ENCODE peak calls at places on chromosomes 3 and 15, in nine cellular contexts. G, B, P, X, N, O, Z, K and A are unnamed samples.

GRCh38 chr3:158522737-158523136 is 48.3 kb upstream of the MLF1 start:
- DNase-seq in N (no peak), X (no peak), G (no peak), K (no peak), O (no peak), B (no peak), Z (no peak), P (no peak), A (no peak)

GRCh38 chr3:152650177-152650576 is 184.8 kb upstream of the P2RY1 start:
- DNase-seq in X (no peak), K (no peak), N (no peak), P (no peak), G (no peak), B (no peak), Z (no peak), O (peak; percentile 86), A (no peak)

GRCh38 chr3:79297242-79297641 is 470.6 kb downstream of the ROBO1 start:
- DNase-seq in N (peak; percentile 19), O (no peak), B (no peak), X (no peak), P (no peak), G (no peak), Z (no peak), K (no peak), A (no peak)

GRCh38 chr15:57057134-57057930 is 138.9 kb downstream of the TCF12 start:
- DNase-seq in Z (no peak), P (no peak), N (no peak), G (no peak), K (no peak), O (no peak), B (no peak), X (no peak), A (no peak)

GRCh38 chr15:92651877-92652575 is 3.5 kb downstream of the FAM174B start:
- DNase-seq in K (no peak), G (no peak), X (no peak), B (no peak), N (no peak), Z (no peak), P (no peak), O (no peak), A (no peak)

GRCh38 chr3:51830345-51830744 is 31.1 kb upstream of the IQCF2 start:
- DNase-seq in G (no peak), P (no peak), O (no peak), Z (no peak), B (no peak), X (no peak), N (no peak), K (no peak), A (no peak)

GRCh38 chr3:167936010-167936409 is 159.7 kb downstream of the GOLIM4 start:
- DNase-seq in B (no peak), N (no peak), X (peak; percentile 28), P (no peak), O (no peak), Z (no peak), K (no peak), G (no peak), A (no peak)

GRCh38 chr15:68277131-68277604 is 377 bp upstream of the FEM1B start:
- DNase-seq in B (no peak), K (no peak), P (no peak), N (no peak), X (no peak), Z (no peak), G (peak; percentile 70), O (peak; percentile 56), A (peak; percentile 42)

GRCh38 chr3:28287046-28287445 is 45.6 kb downstream of the CMC1 start:
- DNase-seq in N (no peak), X (no peak), Z (no peak), K (no peak), P (no peak), O (no peak), G (no peak), B (no peak), A (no peak)

GRCh38 chr15:90306560-90306959 is 41.1 kb downstream of the NGRN start:
- DNase-seq in B (no peak), P (no peak), X (no peak), G (no peak), Z (peak; percentile 63), K (no peak), N (no peak), O (no peak), A (no peak)

GRCh38 chr3:30426319-30426993 is 179.9 kb upstream of the TGFBR2 start:
- DNase-seq in X (peak; percentile 69), G (no peak), Z (no peak), K (no peak), N (no peak), B (no peak), P (no peak), O (no peak), A (peak; percentile 90)

GRCh38 chr3:43096761-43097160 is 9.1 kb downstream of the POMGNT2 start:
- DNase-seq in P (no peak), B (no peak), N (no peak), Z (no peak), O (no peak), G (no peak), X (no peak), K (no peak), A (no peak)

GRCh38 chr15:63071288-63071909 is 28.9 kb downstream of the TPM1 start:
- DNase-seq in X (no peak), G (no peak), O (no peak), B (no peak), N (no peak), Z (no peak), P (no peak), K (no peak), A (no peak)

GRCh38 chr3:113531826-113532697 is at the start of gene SIDT1:
- DNase-seq in N (peak; percentile 18), B (peak; percentile 65), K (no peak), X (peak; percentile 32), O (no peak), P (peak; percentile 69), Z (peak; percentile 79), G (peak; percentile 21), A (no peak)

GRCh38 chr3:23004971-23005370 is 198.2 kb upstream of the UBE2E2 start:
- DNase-seq in O (no peak), N (peak; percentile 40), G (no peak), B (no peak), X (no peak), P (no peak), Z (no peak), K (peak; percentile 77), A (no peak)

GRCh38 chr15:83766326-83766725 is 112.4 kb downstream of the ADAMTSL3 start:
- DNase-seq in Z (no peak), P (no peak), X (no peak), G (no peak), K (no peak), N (no peak), B (no peak), O (no peak), A (no peak)

GRCh38 chr15:77060560-77060959 is 10.3 kb downstream of the TSPAN3 start:
- DNase-seq in O (peak; percentile 27), Z (no peak), B (no peak), K (no peak), P (no peak), N (no peak), G (no peak), X (no peak), A (no peak)

GRCh38 chr15:51162865-51163762 is 68.4 kb upstream of the TNFAIP8L3 start:
- DNase-seq in O (peak; percentile 67), B (peak; percentile 41), Z (peak; percentile 82), G (peak; percentile 71), K (peak; percentile 51), P (peak; percentile 37), N (peak; percentile 69), X (peak; percentile 66), A (peak; percentile 69)

GRCh38 chr15:72227192-72227586 is 3.8 kb downstream of the PKM start:
- DNase-seq in B (no peak), Z (no peak), N (peak; percentile 86), K (peak; percentile 56), O (no peak), G (no peak), P (peak; percentile 47), X (no peak), A (no peak)

GRCh38 chr3:129560931-129561594 is 18.1 kb downstream of the H1-8 start:
- DNase-seq in Z (no peak), N (peak; percentile 96), X (peak; percentile 91), G (no peak), O (peak; percentile 59), B (no peak), P (no peak), K (no peak), A (peak; percentile 96)

GRCh38 chr15:75823860-75824613 is 19.2 kb upstream of the UBE2Q2 start:
- DNase-seq in G (peak; percentile 64), X (no peak), K (no peak), O (no peak), B (no peak), P (no peak), Z (no peak), N (no peak), A (no peak)

GRCh38 chr15:72771329-72771725 is 12.2 kb downstream of the ADPGK start:
- DNase-seq in G (no peak), K (no peak), P (no peak), Z (no peak), B (no peak), X (no peak), O (no peak), N (no peak), A (no peak)

GRCh38 chr3:72186485-72186864 is 401.5 kb upstream of the PROK2 start:
- DNase-seq in Z (no peak), O (no peak), K (no peak), N (peak; percentile 51), X (no peak), P (no peak), G (no peak), B (no peak), A (no peak)

GRCh38 chr3:112333002-112333385 is at the start of gene CD200:
- DNase-seq in P (peak; percentile 58), K (no peak), Z (peak; percentile 56), G (peak; percentile 56), O (peak; percentile 61), N (no peak), B (peak; percentile 39), X (peak; percentile 58), A (no peak)

GRCh38 chr3:45026038-45026437 is at the start of gene CLEC3B:
- DNase-seq in O (no peak), B (no peak), K (no peak), N (no peak), G (no peak), P (no peak), Z (no peak), X (peak; percentile 85), A (no peak)

GRCh38 chr3:127815001-127815400 is 7.3 kb downstream of the MGLL start:
- DNase-seq in B (no peak), X (no peak), G (no peak), Z (no peak), O (no peak), P (no peak), N (no peak), K (no peak), A (no peak)